ENCODE peak calls at places on chromosomes 5 and 9, in eight cellular contexts. Q is K562, P is IMR-90, A is A549, Y is ovary, I is Peyer's patch, Z is right lobe of liver, T is H54. D is an unnamed sample.

GRCh38 chr5:154986151-154986550 is 27.4 kb upstream of the KIF4B start:
- DNase-seq in I (no peak), Z (no peak), Y (no peak), P (no peak), T (no peak), A (no peak), Q (no peak), D (no peak)

GRCh38 chr5:132274050-132274869 is 16.8 kb downstream of the PDLIM4 start:
- DNase-seq in Z (peak; percentile 37), Y (no peak), P (no peak), Q (peak; percentile 59), I (peak; percentile 79), T (no peak), A (no peak), D (no peak)

GRCh38 chr9:19229725-19230355 is 653 bp upstream of the DENND4C start:
- DNase-seq in P (no peak), Z (no peak), Q (no peak), A (peak; percentile 78), T (peak; percentile 58), Y (no peak), I (peak; percentile 90), D (no peak)

GRCh38 chr5:5183933-5184332 is 43.8 kb downstream of the ADAMTS16 start:
- DNase-seq in I (no peak), Y (no peak), A (no peak), Q (no peak), P (no peak), T (no peak), Z (no peak), D (no peak)

GRCh38 chr9:86287013-86287412 is 4.7 kb upstream of the ISCA1 start:
- DNase-seq in Z (no peak), Y (peak; percentile 42), Q (no peak), P (peak; percentile 70), A (peak; percentile 13), I (no peak), T (no peak), D (peak; percentile 77)

GRCh38 chr5:172778223-172778814 is 7.3 kb upstream of the DUSP1 start:
- DNase-seq in Q (peak; percentile 39), I (no peak), A (no peak), P (peak; percentile 89), Y (peak; percentile 76), Z (peak; percentile 93), T (no peak), D (no peak)

GRCh38 chr5:150159741-150160179 is 4.1 kb upstream of the PDGFRB start:
- DNase-seq in Q (peak; percentile 65), Z (no peak), I (no peak), Y (peak; percentile 65), T (no peak), A (no peak), P (peak; percentile 87), D (no peak)

GRCh38 chr9:15824310-15824709 is 271.5 kb downstream of the CCDC171 start:
- DNase-seq in Z (no peak), Y (no peak), A (no peak), I (no peak), Q (no peak), P (peak; percentile 21), T (no peak), D (peak; percentile 6)

GRCh38 chr5:61576556-61576955 is 244.5 kb downstream of the ZSWIM6 start:
- DNase-seq in A (no peak), I (no peak), Z (no peak), Y (no peak), P (no peak), T (no peak), Q (no peak), D (peak; percentile 26)

GRCh38 chr5:133108481-133108921 is 56.7 kb downstream of the HSPA4 start:
- DNase-seq in A (no peak), P (no peak), Q (no peak), Z (no peak), I (no peak), T (no peak), Y (no peak), D (no peak)

GRCh38 chr5:1827410-1828397 is 26.5 kb downstream of the NDUFS6 start:
- DNase-seq in I (peak; percentile 51), A (no peak), Y (no peak), T (no peak), Z (no peak), P (no peak), Q (peak; percentile 64), D (no peak)

GRCh38 chr9:136949817-136950655 is 2.0 kb upstream of the LCN12 start:
- DNase-seq in Z (peak; percentile 99), Y (peak; percentile 96), I (peak; percentile 99), Q (peak; percentile 100), P (peak; percentile 73), T (peak; percentile 100), A (peak; percentile 99), D (peak; percentile 92)
- TF ChIP-seq POLR2A in Z (peak; percentile 89), Y (peak; percentile 22), I (peak; percentile 93), Q (peak; percentile 67), P (no peak), T (peak; percentile 56), A (peak; percentile 76), D (peak; percentile 55)

GRCh38 chr9:124350485-124351263 is 64.6 kb downstream of the PSMB7 start:
- DNase-seq in T (no peak), Z (no peak), Q (no peak), Y (peak; percentile 18), A (no peak), P (no peak), I (peak; percentile 45), D (no peak)
- TF ChIP-seq POLR2A in T (no peak), Z (no peak), Q (peak; percentile 59), Y (no peak), A (no peak), P (no peak), I (no peak), D (no peak)

DNA sequence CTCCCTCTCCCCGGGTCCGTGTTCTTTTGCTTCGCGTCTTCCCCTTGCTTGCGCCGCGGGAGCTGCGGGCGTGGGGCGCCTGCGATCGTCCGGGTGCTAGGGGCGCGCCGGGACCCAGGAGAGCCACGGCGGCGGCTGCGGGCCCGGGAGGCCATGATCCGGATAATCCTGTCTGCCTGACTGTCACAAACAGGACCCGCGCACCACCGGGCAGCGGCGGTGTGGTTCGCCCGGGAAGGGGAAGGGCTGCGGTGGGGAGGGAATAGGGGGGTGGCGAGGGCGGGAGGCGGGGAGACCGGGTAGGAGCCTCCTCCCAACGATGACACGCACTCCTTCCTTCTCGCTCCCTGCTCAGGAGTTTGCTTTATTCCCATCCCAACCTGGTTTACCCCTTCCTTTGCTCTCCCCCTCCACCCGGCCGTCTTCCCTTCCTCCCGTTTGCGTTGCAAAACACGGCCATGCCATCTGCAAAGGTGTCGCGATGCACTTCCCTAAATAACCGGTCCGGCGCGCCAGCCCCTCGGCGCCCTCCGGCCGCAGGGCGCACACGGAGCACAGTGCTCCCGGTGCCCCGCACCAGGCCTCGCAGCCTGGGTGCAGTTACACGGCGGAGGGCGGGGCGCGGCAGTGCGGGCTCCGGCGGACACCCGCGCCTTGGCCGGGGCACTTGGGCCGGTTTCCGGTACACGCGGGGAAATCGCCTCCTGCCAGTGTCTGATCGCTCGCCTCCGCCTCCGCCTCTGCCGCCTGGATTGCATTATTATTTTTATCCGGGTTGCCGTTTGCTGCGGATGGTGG is 1.5 kb downstream of the SMARCA2 start:
- DNase-seq in Y (peak; percentile 84), A (peak; percentile 82), Q (peak; percentile 69), Z (peak; percentile 90), T (peak; percentile 77), I (peak; percentile 87), P (peak; percentile 63), D (peak; percentile 77)
- TF ChIP-seq POLR2A in Y (peak; percentile 69), A (no peak), Q (peak; percentile 49), Z (peak; percentile 72), T (peak; percentile 46), I (peak; percentile 43), P (no peak), D (peak; percentile 45)

GRCh38 chr5:138467711-138468132 is 2.4 kb downstream of the EGR1 start:
- DNase-seq in P (no peak), I (no peak), Q (no peak), Y (peak; percentile 50), T (no peak), A (no peak), Z (no peak), D (no peak)

GRCh38 chr5:138468966-138469539 is 3.8 kb downstream of the EGR1 start:
- DNase-seq in T (no peak), Y (no peak), A (no peak), Q (no peak), I (no peak), Z (no peak), P (peak; percentile 82), D (no peak)

GRCh38 chr5:138470322-138471285 is 5.3 kb downstream of the EGR1 start:
- DNase-seq in P (no peak), Q (no peak), I (no peak), T (no peak), Y (peak; percentile 57), Z (no peak), A (no peak), D (no peak)

GRCh38 chr5:138468133-138468965 is 3.1 kb downstream of the EGR1 start:
- DNase-seq in Z (no peak), I (no peak), T (no peak), Y (peak; percentile 71), A (no peak), P (peak; percentile 54), Q (no peak), D (no peak)

GRCh38 chr5:138469540-138470321 is 4.5 kb downstream of the EGR1 start:
- DNase-seq in Y (peak; percentile 80), T (no peak), A (peak; percentile 35), P (peak; percentile 91), Z (no peak), Q (no peak), I (no peak), D (no peak)
- TF ChIP-seq POLR2A in Y (no peak), T (no peak), A (no peak), P (no peak), Z (peak; percentile 69), Q (peak; percentile 99), I (no peak), D (peak; percentile 97)

DNA sequence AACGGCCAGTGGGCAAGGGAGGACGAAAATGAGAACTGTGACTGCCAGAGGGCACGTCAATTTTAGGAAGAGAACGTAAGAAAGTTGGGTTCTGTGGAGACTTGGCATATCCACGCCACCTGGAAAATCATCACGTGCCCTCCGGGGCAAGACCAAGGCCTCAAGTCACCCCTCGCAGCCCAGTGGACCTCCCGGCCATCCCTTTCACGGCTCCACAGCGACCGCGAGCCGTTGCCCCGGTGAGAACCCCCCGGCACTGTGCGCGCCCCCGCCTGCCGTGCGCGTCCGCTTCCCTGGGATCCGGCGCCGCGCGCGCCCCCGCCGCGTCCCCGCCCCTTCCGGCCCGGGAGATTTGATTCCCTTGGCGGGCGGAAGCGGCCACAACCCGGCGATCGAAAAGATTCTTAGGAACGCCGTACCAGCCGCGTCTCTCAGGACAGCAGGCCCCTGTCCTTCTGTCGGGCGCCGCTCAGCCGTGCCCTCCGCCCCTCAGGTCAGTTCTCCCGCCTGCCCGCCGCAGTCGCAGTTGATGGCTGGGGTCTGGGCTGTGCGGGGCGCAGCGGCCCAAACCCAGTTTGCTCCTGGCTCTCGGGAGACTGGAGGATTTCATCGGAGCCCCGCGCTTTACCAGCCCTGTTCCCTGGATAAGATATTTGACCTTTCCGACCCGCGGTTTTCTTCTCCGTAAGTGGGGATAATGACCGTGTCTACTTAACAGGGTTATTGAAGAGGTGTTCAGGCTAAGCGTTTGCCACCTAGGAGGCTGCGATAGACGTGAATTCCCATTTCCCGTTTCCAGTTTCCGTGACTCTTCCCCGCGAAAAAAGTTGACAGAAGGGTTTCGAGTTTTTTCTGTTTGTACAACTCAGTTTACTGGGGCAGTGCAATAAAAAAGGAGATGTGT is at the start of gene MELK:
- DNase-seq in T (peak; percentile 63), P (peak; percentile 61), A (peak; percentile 95), Q (peak; percentile 93), I (peak; percentile 89), Z (peak; percentile 83), Y (peak; percentile 73), D (peak; percentile 90)
- TF ChIP-seq POLR2A in T (peak; percentile 47), P (no peak), A (peak; percentile 95), Q (peak; percentile 83), I (peak; percentile 12), Z (peak; percentile 49), Y (peak; percentile 9), D (peak; percentile 89)

D was measured in erythroblast.